ENCODE peak calls at places on chromosomes 4 and X, in four cellular contexts. L, Y, V and E are unnamed samples.
A peak's percentile ranks its signal among the peaks of the same experiment; 100 is the strongest.

GRCh38 chr4:173827707-173828106 is 297.7 kb upstream of the HAND2 start:
- DNase-seq in Y (no peak), V (no peak), L (no peak), E (no peak)

GRCh38 chr4:123462007-123462406 is 65.4 kb downstream of the SPRY1 start:
- DNase-seq in L (no peak), V (no peak), Y (no peak), E (no peak)

GRCh38 chr4:25489221-25489797 is 112.2 kb downstream of the ANAPC4 start:
- DNase-seq in Y (no peak), V (no peak), L (no peak), E (no peak)

GRCh38 chr4:41413670-41414069 is 124.3 kb upstream of the LIMCH1 start:
- DNase-seq in V (no peak), Y (no peak), L (no peak), E (no peak)

GRCh38 chrX:2484721-2485459 is 15.9 kb downstream of the DHRSX start:
- DNase-seq in L (peak; percentile 29), V (no peak), Y (no peak), E (no peak)

GRCh38 chr4:122827899-122828601 is 1.4 kb downstream of the FGF2 start:
- DNase-seq in V (peak; percentile 60), L (no peak), Y (no peak), E (peak; percentile 60)

GRCh38 chr4:22099896-22100295 is 151.3 kb upstream of the KCNIP4 start:
- DNase-seq in Y (no peak), L (no peak), V (no peak), E (peak; percentile 32)

GRCh38 chr4:93030670-93031069 is 726.9 kb downstream of the GRID2 start:
- DNase-seq in V (no peak), L (no peak), Y (no peak), E (no peak)

GRCh38 chrX:114037515-114037914 is 546.4 kb upstream of the HTR2C start:
- DNase-seq in L (no peak), V (no peak), Y (no peak), E (no peak)

GRCh38 chr4:7894677-7895181 is 44.9 kb downstream of the AFAP1 start:
- DNase-seq in L (no peak), Y (no peak), V (no peak), E (no peak)

GRCh38 chrX:103797691-103798090 is 21.1 kb downstream of the PLP1 start:
- DNase-seq in L (no peak), V (no peak), Y (no peak), E (no peak)

GRCh38 chrX:80216086-80216485 is 201.5 kb downstream of the TBX22 start:
- DNase-seq in Y (no peak), L (no peak), V (no peak), E (no peak)

GRCh38 chr4:105978684-105979296 is 83.5 kb downstream of the NPNT start:
- DNase-seq in Y (no peak), L (peak; percentile 43), V (no peak), E (no peak)

GRCh38 chr4:37562592-37562991 is 123.6 kb downstream of the RELL1 start:
- DNase-seq in V (no peak), L (no peak), Y (no peak), E (no peak)

GRCh38 chrX:72461288-72461687 is 111.4 kb downstream of the HDAC8 start:
- DNase-seq in Y (no peak), V (no peak), L (no peak), E (no peak)

GRCh38 chr4:41024556-41025491 is 189.5 kb downstream of the APBB2 start:
- DNase-seq in Y (no peak), L (no peak), V (no peak), E (no peak)

GRCh38 chr4:16627999-16628398 is 270.4 kb downstream of the LDB2 start:
- DNase-seq in L (no peak), Y (no peak), V (no peak), E (no peak)